ENCODE peak calls at places on chromosomes 11 and 22, in six cellular contexts. X is CD8-positive, alpha-beta memory T cell; V is aorta; M is left ventricle myocardium inferior; U is body of pancreas; T is OCI-LY7. L is an unnamed sample.
A peak's percentile ranks its signal among the peaks of the same experiment; 100 is the strongest.

GRCh38 chr11:46383974-46384701 is 2.7 kb downstream of the MDK start:
- DNase-seq in M (no peak), V (no peak), X (no peak), U (no peak), T (no peak), L (no peak)

GRCh38 chr11:118619444-118620205 is 12.2 kb downstream of the PHLDB1 start:
- DNase-seq in X (no peak), V (peak; percentile 85), U (no peak), M (no peak), T (no peak), L (no peak)

GRCh38 chr11:20337526-20338154 is 25.9 kb upstream of the HTATIP2 start:
- DNase-seq in U (no peak), X (no peak), M (no peak), V (no peak), T (peak; percentile 4), L (no peak)

GRCh38 chr22:48795664-48796063 is 1032.0 kb downstream of the BRD1 start:
- DNase-seq in U (no peak), M (no peak), V (no peak), X (no peak), T (no peak), L (no peak)

GRCh38 chr11:101456812-101457211 is 127.0 kb downstream of the TRPC6 start:
- DNase-seq in V (no peak), U (no peak), X (no peak), T (peak; percentile 62), M (no peak), L (no peak)

GRCh38 chr22:46007003-46007847 is 30.3 kb upstream of the WNT7B start:
- DNase-seq in U (peak; percentile 60), M (peak; percentile 63), V (peak; percentile 91), X (no peak), T (no peak), L (peak; percentile 68)

GRCh38 chr11:67408437-67409200 is 4.7 kb downstream of the TBC1D10C start:
- DNase-seq in T (no peak), M (no peak), V (peak; percentile 64), U (no peak), X (no peak), L (no peak)

GRCh38 chr11:65133724-65134123 is 595 bp downstream of the SYVN1 start:
- DNase-seq in X (no peak), T (peak; percentile 50), V (no peak), M (peak; percentile 39), U (peak; percentile 54), L (no peak)

GRCh38 chr11:69411257-69411924 is 70.1 kb upstream of the LINC01488 start:
- DNase-seq in V (no peak), M (no peak), T (no peak), U (no peak), X (no peak), L (no peak)

GRCh38 chr11:74672956-74673895 is 58.0 kb downstream of the CHRDL2 start:
- DNase-seq in T (no peak), X (no peak), U (peak; percentile 76), M (peak; percentile 83), V (peak; percentile 95), L (no peak)

GRCh38 chr11:106477776-106478175 is 400.3 kb downstream of the AASDHPPT start:
- DNase-seq in U (no peak), X (no peak), T (no peak), M (no peak), V (no peak), L (no peak)

GRCh38 chr11:116072133-116072532 is 567.9 kb upstream of the CADM1 start:
- DNase-seq in V (no peak), X (no peak), T (no peak), U (no peak), M (no peak), L (no peak)

GRCh38 chr11:125460275-125460674 is 35.8 kb downstream of the FEZ1 start:
- DNase-seq in X (no peak), M (no peak), U (no peak), V (no peak), T (no peak), L (no peak)

GRCh38 chr11:123594188-123594901 is 60.1 kb downstream of the SCN3B start:
- DNase-seq in T (no peak), X (no peak), V (no peak), M (no peak), U (no peak), L (no peak)

GRCh38 chr11:69178819-69179482 is 23.2 kb downstream of the SMIM38 start:
- DNase-seq in M (no peak), V (no peak), U (peak; percentile 78), X (no peak), T (no peak), L (no peak)

GRCh38 chr11:58685973-58686720 is 45.6 kb downstream of the GLYAT start:
- DNase-seq in U (no peak), X (no peak), M (no peak), T (no peak), V (no peak), L (no peak)

GRCh38 chr11:134025086-134025437 is 43.8 kb upstream of the JAM3 start:
- DNase-seq in V (peak; percentile 80), T (no peak), U (no peak), X (no peak), M (peak; percentile 84), L (no peak)

GRCh38 chr22:38033522-38034277 is 23.5 kb upstream of the PICK1 start:
- DNase-seq in X (no peak), V (no peak), T (no peak), U (no peak), M (no peak), L (no peak)

GRCh38 chr11:33652930-33653329 is 47.7 kb downstream of the C11orf91 start:
- DNase-seq in M (no peak), V (no peak), X (no peak), U (no peak), T (no peak), L (no peak)

GRCh38 chr11:33652001-33652400 is 48.6 kb downstream of the C11orf91 start:
- DNase-seq in M (no peak), U (no peak), X (no peak), T (no peak), V (no peak), L (no peak)

GRCh38 chr11:33652407-33652806 is 48.2 kb downstream of the C11orf91 start:
- DNase-seq in U (no peak), M (no peak), T (no peak), V (no peak), X (no peak), L (no peak)

GRCh38 chr11:33649944-33650343 is 50.7 kb downstream of the C11orf91 start:
- DNase-seq in X (no peak), U (no peak), T (no peak), V (no peak), M (no peak), L (no peak)

GRCh38 chr11:33651555-33651954 is 49.1 kb downstream of the C11orf91 start:
- DNase-seq in M (no peak), X (no peak), V (no peak), T (no peak), U (no peak), L (no peak)
- H3K27ac ChIP-seq in M (no peak overlapping the region), X (no peak overlapping the region), V (no peak overlapping the region), T (no peak overlapping the region), U (no peak overlapping the region), L (no peak overlapping the region)

GRCh38 chr11:36507824-36508489 is 2.1 kb downstream of the TRAF6 start:
- DNase-seq in X (no peak), T (no peak), M (no peak), V (no peak), U (peak; percentile 15), L (no peak)

GRCh38 chr11:36510567-36511020 is 522 bp upstream of the TRAF6 start:
- DNase-seq in X (no peak), M (no peak), T (no peak), V (no peak), U (peak; percentile 10), L (no peak)

GRCh38 chr11:36509694-36510566 is at the start of gene TRAF6:
- DNase-seq in V (peak; percentile 98), T (peak; percentile 88), X (peak; percentile 87), M (peak; percentile 91), U (peak; percentile 91), L (peak; percentile 22)

GRCh38 chr11:36509265-36509664 is 807 bp downstream of the TRAF6 start:
- DNase-seq in T (peak; percentile 19), U (peak; percentile 42), V (no peak), X (no peak), M (no peak), L (no peak)

GRCh38 chr11:36508743-36509142 is 1.3 kb downstream of the TRAF6 start:
- DNase-seq in T (no peak), X (no peak), V (no peak), U (no peak), M (no peak), L (no peak)
- H3K27ac ChIP-seq in T (no peak overlapping the region), X (peak overlapping the region; percentile 82), V (no peak overlapping the region), U (no peak overlapping the region), M (peak overlapping the region; percentile 97), L (peak overlapping the region; percentile 91)

DNA sequence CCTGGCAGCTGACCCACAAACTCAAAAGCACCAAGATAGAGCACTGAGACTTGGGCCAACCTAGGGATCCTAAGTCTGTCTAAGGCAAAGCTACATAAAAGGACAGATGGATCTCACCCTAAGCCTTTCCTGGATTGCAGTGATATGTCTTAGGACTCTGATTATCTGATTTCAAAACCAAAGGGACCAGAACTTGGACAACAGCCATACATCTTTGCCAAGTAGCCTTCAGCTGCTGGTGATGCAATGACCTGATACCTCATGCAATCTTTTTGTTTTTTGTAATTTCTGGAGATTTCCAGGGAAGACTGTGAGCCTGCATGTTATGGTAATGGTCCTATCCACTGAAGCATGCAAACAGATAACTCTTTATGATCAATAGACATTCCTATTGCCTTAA is 230.4 kb upstream of the MTNR1B start:
- DNase-seq in V (no peak), T (no peak), M (no peak), X (no peak), U (no peak), L (no peak)
- H3K27ac ChIP-seq in V (no peak overlapping the region), T (no peak overlapping the region), M (no peak overlapping the region), X (no peak overlapping the region), U (no peak overlapping the region), L (no peak overlapping the region)

GRCh38 chr22:23144432-23144831 is 845 bp upstream of the RAB36 start:
- DNase-seq in T (no peak), X (no peak), V (no peak), M (no peak), U (no peak), L (no peak)

GRCh38 chr22:23144926-23145906 is at the start of gene RAB36:
- DNase-seq in X (peak; percentile 88), M (peak; percentile 95), V (peak; percentile 100), U (peak; percentile 96), T (peak; percentile 75), L (peak; percentile 97)

GRCh38 chr22:23143119-23143518 is 1.3 kb upstream of the RSPH14 start:
- DNase-seq in T (no peak), V (no peak), X (no peak), U (no peak), M (no peak), L (no peak)

GRCh38 chr22:23140385-23140784 is 1.4 kb downstream of the RSPH14 start:
- DNase-seq in U (no peak), T (no peak), M (no peak), X (no peak), V (no peak), L (no peak)

DNA sequence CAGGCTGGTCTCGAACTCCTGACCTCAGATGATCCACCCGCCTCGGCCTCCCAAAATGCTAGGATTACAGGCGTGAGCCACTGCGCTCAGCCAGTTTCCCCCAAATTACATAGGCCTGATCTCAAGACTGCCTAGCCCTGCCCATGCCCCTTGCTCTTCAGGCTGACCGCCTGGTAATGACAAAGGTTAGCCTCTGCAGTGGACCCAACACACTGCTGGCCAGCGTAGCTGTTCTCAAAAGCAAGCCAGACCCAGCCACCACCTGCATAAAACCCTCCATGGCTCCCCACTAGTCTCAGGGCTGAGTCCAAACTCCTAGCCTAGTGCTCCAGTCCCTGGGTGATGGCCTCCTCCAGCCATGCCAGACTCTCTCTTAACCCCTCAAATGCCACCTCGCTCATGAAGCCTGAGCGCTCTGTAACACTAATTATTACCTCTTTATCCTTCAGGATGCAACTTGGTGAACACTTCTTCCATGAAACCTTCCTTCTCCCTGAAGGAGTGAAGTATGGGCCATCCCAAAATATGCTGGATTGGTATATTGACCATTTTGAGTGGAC is 836 bp upstream of the RSPH14 start:
- DNase-seq in V (no peak), T (no peak), M (no peak), U (no peak), X (no peak), L (no peak)
- H3K27ac ChIP-seq in V (no peak overlapping the region), T (peak overlapping the region; percentile 78), M (no peak overlapping the region), U (peak overlapping the region; percentile 1), X (peak overlapping the region; percentile 76), L (no peak overlapping the region)